ENCODE peak calls at places on chromosomes 16 and 17, in five cellular contexts. One of them, this sample, is unnamed.

GRCh38 chr17:2070241-2071023 is 15.5 kb downstream of the HIC1 start:
- DNase-seq in A549: no peak
- DNase-seq in cardiac muscle cell: no peak
- DNase-seq in upper lobe of right lung: no peak
- DNase-seq in heart left ventricle: no peak
- DNase-seq in this sample: no peak

GRCh38 chr17:30906101-30906911 is at the start of gene TEFM:
- DNase-seq in A549: peak; percentile 96
- DNase-seq in cardiac muscle cell: peak; percentile 95
- DNase-seq in upper lobe of right lung: peak; percentile 95
- DNase-seq in heart left ventricle: peak; percentile 89
- DNase-seq in this sample: peak; percentile 92

GRCh38 chr17:45908935-45909334 is 14.6 kb downstream of the MAPT start:
- DNase-seq in A549: no peak
- DNase-seq in cardiac muscle cell: no peak
- DNase-seq in upper lobe of right lung: no peak
- DNase-seq in heart left ventricle: no peak
- DNase-seq in this sample: no peak

GRCh38 chr17:20234266-20234665 is 225.1 kb downstream of the SPECC1 start:
- DNase-seq in A549: no peak
- DNase-seq in cardiac muscle cell: no peak
- DNase-seq in upper lobe of right lung: no peak
- DNase-seq in heart left ventricle: no peak
- DNase-seq in this sample: no peak

GRCh38 chr16:84347161-84347560 is 21.2 kb upstream of the ATP2C2 start:
- DNase-seq in A549: no peak
- DNase-seq in cardiac muscle cell: no peak
- DNase-seq in upper lobe of right lung: peak; percentile 43
- DNase-seq in heart left ventricle: no peak
- DNase-seq in this sample: no peak

GRCh38 chr17:57135026-57135747 is 50.1 kb downstream of the AKAP1 start:
- DNase-seq in A549: no peak
- DNase-seq in cardiac muscle cell: no peak
- DNase-seq in upper lobe of right lung: no peak
- DNase-seq in heart left ventricle: no peak
- DNase-seq in this sample: no peak

GRCh38 chr17:48111937-48112241 is 4.3 kb downstream of the SNX11 start:
- DNase-seq in A549: no peak
- DNase-seq in cardiac muscle cell: no peak
- DNase-seq in upper lobe of right lung: no peak
- DNase-seq in heart left ventricle: no peak
- DNase-seq in this sample: no peak

GRCh38 chr16:13940397-13940933 is 20.5 kb downstream of the ERCC4 start:
- DNase-seq in A549: no peak
- DNase-seq in cardiac muscle cell: no peak
- DNase-seq in upper lobe of right lung: no peak
- DNase-seq in heart left ventricle: no peak
- DNase-seq in this sample: no peak

GRCh38 chr17:61766520-61766919 is 96.8 kb downstream of the BRIP1 start:
- DNase-seq in A549: no peak
- DNase-seq in cardiac muscle cell: no peak
- DNase-seq in upper lobe of right lung: no peak
- DNase-seq in heart left ventricle: no peak
- DNase-seq in this sample: no peak

GRCh38 chr16:27538508-27538907 is 11.2 kb downstream of the GTF3C1 start:
- DNase-seq in A549: no peak
- DNase-seq in cardiac muscle cell: peak; percentile 59
- DNase-seq in upper lobe of right lung: no peak
- DNase-seq in heart left ventricle: peak; percentile 34
- DNase-seq in this sample: no peak

GRCh38 chr16:88365244-88365865 is 17.4 kb upstream of the ZNF469 start:
- DNase-seq in A549: no peak
- DNase-seq in cardiac muscle cell: no peak
- DNase-seq in upper lobe of right lung: no peak
- DNase-seq in heart left ventricle: no peak
- DNase-seq in this sample: no peak

GRCh38 chr17:76982408-76983074 is 114.3 kb downstream of the MGAT5B start:
- DNase-seq in A549: no peak
- DNase-seq in cardiac muscle cell: no peak
- DNase-seq in upper lobe of right lung: no peak
- DNase-seq in heart left ventricle: no peak
- DNase-seq in this sample: no peak

GRCh38 chr17:48611681-48612455 is 1.1 kb upstream of the HOXB7 start:
- DNase-seq in A549: peak; percentile 70
- DNase-seq in cardiac muscle cell: no peak
- DNase-seq in upper lobe of right lung: no peak
- DNase-seq in heart left ventricle: no peak
- DNase-seq in this sample: no peak

GRCh38 chr17:1658100-1658499 is 8.4 kb upstream of the RILP start:
- DNase-seq in A549: no peak
- DNase-seq in cardiac muscle cell: no peak
- DNase-seq in upper lobe of right lung: no peak
- DNase-seq in heart left ventricle: no peak
- DNase-seq in this sample: no peak

GRCh38 chr17:73647767-73648542 is 3.7 kb upstream of the SDK2 start:
- DNase-seq in A549: no peak
- DNase-seq in cardiac muscle cell: no peak
- DNase-seq in upper lobe of right lung: peak; percentile 38
- DNase-seq in heart left ventricle: no peak
- DNase-seq in this sample: no peak

GRCh38 chr16:66923247-66923851 is 2.0 kb downstream of the RRAD start:
- DNase-seq in A549: no peak
- DNase-seq in cardiac muscle cell: peak; percentile 83
- DNase-seq in upper lobe of right lung: no peak
- DNase-seq in heart left ventricle: peak; percentile 78
- DNase-seq in this sample: no peak

GRCh38 chr17:40841246-40841645 is 18.8 kb upstream of the KRT10 start:
- DNase-seq in A549: no peak
- DNase-seq in cardiac muscle cell: no peak
- DNase-seq in upper lobe of right lung: no peak
- DNase-seq in heart left ventricle: no peak
- DNase-seq in this sample: no peak

GRCh38 chr17:59914274-59914854 is 21.4 kb downstream of the RPS6KB1 start:
- DNase-seq in A549: peak; percentile 78
- DNase-seq in cardiac muscle cell: peak; percentile 63
- DNase-seq in upper lobe of right lung: no peak
- DNase-seq in heart left ventricle: no peak
- DNase-seq in this sample: no peak

GRCh38 chr16:66372898-66373155 is 6.3 kb downstream of the CDH5 start:
- DNase-seq in A549: no peak
- DNase-seq in cardiac muscle cell: no peak
- DNase-seq in upper lobe of right lung: no peak
- DNase-seq in heart left ventricle: no peak
- DNase-seq in this sample: no peak

GRCh38 chr17:40707720-40708119 is 4.2 kb upstream of the KRT24 start:
- DNase-seq in A549: no peak
- DNase-seq in cardiac muscle cell: no peak
- DNase-seq in upper lobe of right lung: peak; percentile 67
- DNase-seq in heart left ventricle: peak; percentile 19
- DNase-seq in this sample: peak; percentile 72

GRCh38 chr17:32240745-32241144 is 24.9 kb upstream of the RHBDL3 start:
- DNase-seq in A549: no peak
- DNase-seq in cardiac muscle cell: peak; percentile 38
- DNase-seq in upper lobe of right lung: no peak
- DNase-seq in heart left ventricle: peak; percentile 64
- DNase-seq in this sample: no peak

GRCh38 chr16:64410306-64410705 is 711.6 kb downstream of the CDH11 start:
- DNase-seq in A549: no peak
- DNase-seq in cardiac muscle cell: peak; percentile 17
- DNase-seq in upper lobe of right lung: no peak
- DNase-seq in heart left ventricle: no peak
- DNase-seq in this sample: no peak

GRCh38 chr16:83734136-83734535 is 73.6 kb upstream of the HSBP1 start:
- DNase-seq in A549: no peak
- DNase-seq in cardiac muscle cell: no peak
- DNase-seq in upper lobe of right lung: no peak
- DNase-seq in heart left ventricle: no peak
- DNase-seq in this sample: no peak

GRCh38 chr17:31067699-31068184 is 27.0 kb upstream of the NF1 start:
- DNase-seq in A549: peak; percentile 63
- DNase-seq in cardiac muscle cell: peak; percentile 83
- DNase-seq in upper lobe of right lung: no peak
- DNase-seq in heart left ventricle: no peak
- DNase-seq in this sample: no peak

GRCh38 chr17:13931111-13931526 is 138.2 kb upstream of the COX10 start:
- DNase-seq in A549: no peak
- DNase-seq in cardiac muscle cell: peak; percentile 70
- DNase-seq in upper lobe of right lung: no peak
- DNase-seq in heart left ventricle: peak; percentile 54
- DNase-seq in this sample: no peak

GRCh38 chr16:85770741-85771140 is 19.8 kb upstream of the C16orf74 start:
- DNase-seq in A549: no peak
- DNase-seq in cardiac muscle cell: no peak
- DNase-seq in upper lobe of right lung: no peak
- DNase-seq in heart left ventricle: no peak
- DNase-seq in this sample: no peak

GRCh38 chr16:28317040-28317880 is 24.9 kb downstream of the SBK1 start:
- DNase-seq in A549: peak; percentile 57
- DNase-seq in cardiac muscle cell: peak; percentile 44
- DNase-seq in upper lobe of right lung: peak; percentile 80
- DNase-seq in heart left ventricle: peak; percentile 28
- DNase-seq in this sample: no peak

GRCh38 chr17:1673041-1673790 is 11.5 kb downstream of the PRPF8 start:
- DNase-seq in A549: no peak
- DNase-seq in cardiac muscle cell: no peak
- DNase-seq in upper lobe of right lung: no peak
- DNase-seq in heart left ventricle: no peak
- DNase-seq in this sample: no peak

GRCh38 chr16:77775911-77776909 is 12.2 kb upstream of the VAT1L start:
- DNase-seq in A549: no peak
- DNase-seq in cardiac muscle cell: no peak
- DNase-seq in upper lobe of right lung: no peak
- DNase-seq in heart left ventricle: no peak
- DNase-seq in this sample: no peak

DNA sequence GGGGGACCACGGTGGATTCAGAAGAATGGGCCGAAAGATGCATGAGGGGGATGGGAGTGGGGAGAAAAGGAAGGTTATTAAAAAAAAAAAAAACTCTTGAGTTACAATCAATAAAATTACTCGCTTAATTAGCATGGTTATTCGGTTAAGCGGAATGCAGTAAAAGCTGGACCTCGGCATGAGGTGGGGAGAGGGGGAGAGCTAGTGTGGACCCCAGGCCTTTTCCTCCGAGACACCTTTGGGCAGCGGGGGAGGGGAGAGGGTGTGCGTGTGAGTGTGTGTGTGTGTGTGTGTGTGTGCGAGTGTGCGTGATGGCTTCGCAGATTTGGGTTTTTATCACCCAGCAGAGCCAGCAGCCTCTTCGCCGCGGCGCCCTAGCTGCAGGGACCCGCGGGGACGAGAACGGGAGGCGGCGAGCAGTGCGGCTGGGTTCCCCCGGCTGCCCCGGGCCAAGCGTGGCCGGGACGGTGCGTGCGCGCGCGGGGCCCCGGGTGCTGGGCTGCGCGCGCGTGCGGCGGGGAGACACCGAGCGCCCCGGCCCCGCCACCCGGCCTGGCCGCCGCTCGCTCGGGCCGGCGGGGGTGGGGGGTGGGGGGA is 3.7 kb downstream of the BAHCC1 start:
- DNase-seq in A549: no peak
- DNase-seq in cardiac muscle cell: peak; percentile 46
- DNase-seq in upper lobe of right lung: no peak
- DNase-seq in heart left ventricle: no peak
- DNase-seq in this sample: no peak
- H3K4me1 ChIP-seq in A549: peaks cover 49% of the 10 kb centered on the region
- H3K4me1 ChIP-seq in cardiac muscle cell: peaks cover 48% of the 10 kb centered on the region
- H3K4me1 ChIP-seq in upper lobe of right lung: peaks cover 40% of the 10 kb centered on the region
- H3K4me1 ChIP-seq in heart left ventricle: peaks cover 86% of the 10 kb centered on the region
- H3K4me1 ChIP-seq in this sample: peaks cover 64% of the 10 kb centered on the region

DNA sequence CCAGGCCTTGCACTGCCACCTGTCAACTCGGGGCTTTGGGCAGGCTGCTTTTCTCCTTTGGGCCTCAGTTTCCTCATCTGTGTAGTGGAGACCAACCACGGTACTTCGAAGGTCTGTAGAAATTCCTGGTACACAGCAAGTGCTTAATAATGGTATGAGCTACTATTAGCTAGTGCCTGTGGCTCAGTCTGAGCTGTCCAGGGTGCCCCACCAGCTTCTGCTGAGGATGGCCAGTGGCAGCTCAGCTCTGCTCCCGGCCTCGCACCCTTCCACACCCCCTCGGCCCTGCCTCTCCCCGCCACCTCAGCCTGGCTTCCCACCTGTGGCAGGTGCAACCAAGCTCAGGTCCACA is 26.2 kb upstream of the PLCG2 start:
- DNase-seq in A549: no peak
- DNase-seq in cardiac muscle cell: no peak
- DNase-seq in upper lobe of right lung: no peak
- DNase-seq in heart left ventricle: no peak
- DNase-seq in this sample: no peak
- H3K4me1 ChIP-seq in A549: peaks cover 3% of the 10 kb centered on the region
- H3K4me1 ChIP-seq in cardiac muscle cell: no peaks in the 10 kb centered on the region
- H3K4me1 ChIP-seq in upper lobe of right lung: peaks cover 7% of the 10 kb centered on the region
- H3K4me1 ChIP-seq in heart left ventricle: peaks cover 56% of the 10 kb centered on the region
- H3K4me1 ChIP-seq in this sample: peaks cover 6% of the 10 kb centered on the region

GRCh38 chr17:35239823-35240222 is 3.0 kb upstream of the SLFN5 start:
- DNase-seq in A549: no peak
- DNase-seq in cardiac muscle cell: peak; percentile 35
- DNase-seq in upper lobe of right lung: no peak
- DNase-seq in heart left ventricle: no peak
- DNase-seq in this sample: no peak
- H3K4me1 ChIP-seq in A549: peaks cover 22% of the 10 kb centered on the region
- H3K4me1 ChIP-seq in cardiac muscle cell: peaks cover 14% of the 10 kb centered on the region
- H3K4me1 ChIP-seq in upper lobe of right lung: peaks cover 18% of the 10 kb centered on the region
- H3K4me1 ChIP-seq in heart left ventricle: peaks cover 28% of the 10 kb centered on the region
- H3K4me1 ChIP-seq in this sample: peaks cover 27% of the 10 kb centered on the region

DNA sequence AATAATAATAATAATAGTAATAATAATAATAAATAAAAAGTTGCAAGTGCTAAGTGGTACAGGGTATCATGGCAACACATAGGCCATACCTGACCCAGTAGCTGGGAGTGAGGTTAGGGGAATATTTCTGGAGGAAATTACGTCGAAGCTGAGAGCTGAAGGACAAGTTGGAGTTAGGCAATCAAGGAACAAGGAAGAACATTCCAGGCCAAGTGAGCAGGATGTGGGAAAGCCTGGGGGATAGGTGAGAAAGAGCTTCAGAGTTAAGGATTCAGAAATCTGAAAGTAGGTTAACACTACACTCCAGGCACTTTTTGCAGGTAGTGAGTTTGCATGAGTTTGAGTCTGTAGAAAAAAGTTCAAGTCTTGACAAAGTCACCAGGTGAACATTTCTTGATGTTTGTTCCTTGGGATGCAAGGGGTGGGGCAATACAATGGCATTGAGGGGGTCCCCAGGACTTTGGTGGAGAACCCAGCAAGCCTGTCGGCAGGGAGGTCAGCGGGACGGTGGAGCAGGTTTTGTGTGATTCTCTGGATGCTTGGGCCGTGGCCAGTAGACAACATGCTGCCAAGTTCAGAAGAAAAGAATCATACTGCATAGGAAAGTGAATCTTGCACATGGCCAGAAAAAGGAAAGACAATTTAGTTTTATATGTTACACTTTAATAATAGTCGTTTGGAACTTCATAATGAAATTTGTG is 27.7 kb upstream of the MPHOSPH6 start:
- DNase-seq in A549: no peak
- DNase-seq in cardiac muscle cell: peak; percentile 81
- DNase-seq in upper lobe of right lung: no peak
- DNase-seq in heart left ventricle: no peak
- DNase-seq in this sample: no peak
- H3K4me1 ChIP-seq in A549: no peaks in the 10 kb centered on the region
- H3K4me1 ChIP-seq in cardiac muscle cell: no peaks in the 10 kb centered on the region
- H3K4me1 ChIP-seq in upper lobe of right lung: peaks cover 8% of the 10 kb centered on the region
- H3K4me1 ChIP-seq in heart left ventricle: peaks cover 21% of the 10 kb centered on the region
- H3K4me1 ChIP-seq in this sample: peaks cover 20% of the 10 kb centered on the region

This sample was measured in suprapubic skin.